ENCODE peak calls at places on chromosome 20, in four cellular contexts. One of them, this sample, is unnamed.

GRCh38 chr20:2899243-2899642 is 26.0 kb downstream of the PTPRA start:
- DNase-seq in astrocyte of the spinal cord: no peak
- DNase-seq in RWPE2: no peak
- DNase-seq in fibroblast of lung: no peak
- DNase-seq in this sample: no peak

GRCh38 chr20:17210983-17211382 is 15.9 kb upstream of the PCSK2 start:
- DNase-seq in astrocyte of the spinal cord: no peak
- DNase-seq in RWPE2: no peak
- DNase-seq in fibroblast of lung: peak
- DNase-seq in this sample: no peak

GRCh38 chr20:9878096-9878495 is 39.2 kb upstream of the PAK5 start:
- DNase-seq in astrocyte of the spinal cord: no peak
- DNase-seq in RWPE2: no peak
- DNase-seq in fibroblast of lung: no peak
- DNase-seq in this sample: no peak

GRCh38 chr20:17972121-17972520 is 3.3 kb downstream of the MGME1 start:
- DNase-seq in astrocyte of the spinal cord: peak
- DNase-seq in RWPE2: no peak
- DNase-seq in fibroblast of lung: no peak
- DNase-seq in this sample: no peak

GRCh38 chr20:40600441-40601235 is 88.4 kb downstream of the MAFB start:
- DNase-seq in astrocyte of the spinal cord: no peak
- DNase-seq in RWPE2: no peak
- DNase-seq in fibroblast of lung: no peak
- DNase-seq in this sample: no peak

GRCh38 chr20:20435453-20435852 is 67.5 kb downstream of the INSM1 start:
- DNase-seq in astrocyte of the spinal cord: no peak
- DNase-seq in RWPE2: no peak
- DNase-seq in fibroblast of lung: no peak
- DNase-seq in this sample: no peak

GRCh38 chr20:37475258-37475657 is 45.8 kb upstream of the NNAT start:
- DNase-seq in astrocyte of the spinal cord: no peak
- DNase-seq in RWPE2: peak
- DNase-seq in fibroblast of lung: no peak
- DNase-seq in this sample: no peak

GRCh38 chr20:35828434-35828833 is 56.6 kb downstream of the PHF20 start:
- DNase-seq in astrocyte of the spinal cord: peak
- DNase-seq in RWPE2: no peak
- DNase-seq in fibroblast of lung: no peak
- DNase-seq in this sample: no peak

GRCh38 chr20:52768649-52769048 is 203.5 kb upstream of the TSHZ2 start:
- DNase-seq in astrocyte of the spinal cord: no peak
- DNase-seq in RWPE2: no peak
- DNase-seq in fibroblast of lung: no peak
- DNase-seq in this sample: no peak

GRCh38 chr20:13338999-13339411 is 117.9 kb downstream of the ISM1 start:
- DNase-seq in astrocyte of the spinal cord: no peak
- DNase-seq in RWPE2: no peak
- DNase-seq in fibroblast of lung: no peak
- DNase-seq in this sample: no peak

GRCh38 chr20:19784511-19785172 is 26.6 kb downstream of the RIN2 start:
- DNase-seq in astrocyte of the spinal cord: peak
- DNase-seq in RWPE2: peak
- DNase-seq in fibroblast of lung: peak
- DNase-seq in this sample: peak

GRCh38 chr20:25139061-25139705 is 56.3 kb upstream of the ENTPD6 start:
- DNase-seq in astrocyte of the spinal cord: no peak
- DNase-seq in RWPE2: no peak
- DNase-seq in fibroblast of lung: no peak
- DNase-seq in this sample: no peak

GRCh38 chr20:9514461-9515210 is at the start of gene LAMP5:
- DNase-seq in astrocyte of the spinal cord: peak
- DNase-seq in RWPE2: peak
- DNase-seq in fibroblast of lung: peak
- DNase-seq in this sample: no peak

GRCh38 chr20:51884561-51884960 is 82.2 kb upstream of the SALL4 start:
- DNase-seq in astrocyte of the spinal cord: peak
- DNase-seq in RWPE2: no peak
- DNase-seq in fibroblast of lung: peak
- DNase-seq in this sample: no peak

GRCh38 chr20:61230166-61230565 is 21.9 kb upstream of the CDH4 start:
- DNase-seq in astrocyte of the spinal cord: no peak
- DNase-seq in RWPE2: peak
- DNase-seq in fibroblast of lung: no peak
- DNase-seq in this sample: no peak

GRCh38 chr20:37723668-37724067 is 29.8 kb downstream of the CTNNBL1 start:
- DNase-seq in astrocyte of the spinal cord: no peak
- DNase-seq in RWPE2: no peak
- DNase-seq in fibroblast of lung: no peak
- DNase-seq in this sample: no peak

GRCh38 chr20:62112368-62112767 is 9.9 kb upstream of the LSM14B start:
- DNase-seq in astrocyte of the spinal cord: no peak
- DNase-seq in RWPE2: no peak
- DNase-seq in fibroblast of lung: no peak
- DNase-seq in this sample: no peak

GRCh38 chr20:37885042-37885441 is 17.9 kb upstream of the VSTM2L start:
- DNase-seq in astrocyte of the spinal cord: no peak
- DNase-seq in RWPE2: no peak
- DNase-seq in fibroblast of lung: no peak
- DNase-seq in this sample: no peak

GRCh38 chr20:62776692-62777527 is 19.4 kb upstream of the MRGBP start:
- DNase-seq in astrocyte of the spinal cord: no peak
- DNase-seq in RWPE2: no peak
- DNase-seq in fibroblast of lung: no peak
- DNase-seq in this sample: no peak

GRCh38 chr20:40197744-40198143 is 491.3 kb downstream of the MAFB start:
- DNase-seq in astrocyte of the spinal cord: peak
- DNase-seq in RWPE2: no peak
- DNase-seq in fibroblast of lung: peak
- DNase-seq in this sample: no peak

GRCh38 chr20:61801857-61802442 is 263.7 kb downstream of the TAF4 start:
- DNase-seq in astrocyte of the spinal cord: no peak
- DNase-seq in RWPE2: no peak
- DNase-seq in fibroblast of lung: no peak
- DNase-seq in this sample: no peak

GRCh38 chr20:35690265-35690664 is 8.9 kb downstream of the NFS1 start:
- DNase-seq in astrocyte of the spinal cord: no peak
- DNase-seq in RWPE2: peak
- DNase-seq in fibroblast of lung: no peak
- DNase-seq in this sample: no peak

GRCh38 chr20:62150236-62150575 is 6.6 kb downstream of the SS18L1 start:
- DNase-seq in astrocyte of the spinal cord: no peak
- DNase-seq in RWPE2: peak
- DNase-seq in fibroblast of lung: no peak
- DNase-seq in this sample: no peak

GRCh38 chr20:13034115-13034514 is 25.3 kb downstream of the SPTLC3 start:
- DNase-seq in astrocyte of the spinal cord: no peak
- DNase-seq in RWPE2: no peak
- DNase-seq in fibroblast of lung: no peak
- DNase-seq in this sample: no peak

GRCh38 chr20:1320902-1321653 is 7.9 kb downstream of the SDCBP2 start:
- DNase-seq in astrocyte of the spinal cord: no peak
- DNase-seq in RWPE2: no peak
- DNase-seq in fibroblast of lung: no peak
- DNase-seq in this sample: no peak

GRCh38 chr20:25563876-25564275 is 21.5 kb downstream of the NINL start:
- DNase-seq in astrocyte of the spinal cord: no peak
- DNase-seq in RWPE2: no peak
- DNase-seq in fibroblast of lung: no peak
- DNase-seq in this sample: no peak

GRCh38 chr20:10642859-10643559 is 30.8 kb downstream of the JAG1 start:
- DNase-seq in astrocyte of the spinal cord: no peak
- DNase-seq in RWPE2: no peak
- DNase-seq in fibroblast of lung: peak
- DNase-seq in this sample: no peak

GRCh38 chr20:10093087-10093591 is 58.4 kb downstream of the ANKEF1 start:
- DNase-seq in astrocyte of the spinal cord: peak
- DNase-seq in RWPE2: peak
- DNase-seq in fibroblast of lung: peak
- DNase-seq in this sample: no peak

GRCh38 chr20:9081423-9081966 is 12.6 kb downstream of the PLCB4 start:
- DNase-seq in astrocyte of the spinal cord: no peak
- DNase-seq in RWPE2: no peak
- DNase-seq in fibroblast of lung: no peak
- DNase-seq in this sample: no peak

GRCh38 chr20:17960927-17961599 is 7.5 kb downstream of the SNX5 start:
- DNase-seq in astrocyte of the spinal cord: peak
- DNase-seq in RWPE2: no peak
- DNase-seq in fibroblast of lung: peak
- DNase-seq in this sample: no peak

GRCh38 chr20:8895472-8895871 is 173.4 kb upstream of the PLCB4 start:
- DNase-seq in astrocyte of the spinal cord: no peak
- DNase-seq in RWPE2: no peak
- DNase-seq in fibroblast of lung: no peak
- DNase-seq in this sample: no peak

GRCh38 chr20:19903168-19903676 is 113.9 kb upstream of the NAA20 start:
- DNase-seq in astrocyte of the spinal cord: peak
- DNase-seq in RWPE2: no peak
- DNase-seq in fibroblast of lung: peak
- DNase-seq in this sample: no peak

GRCh38 chr20:50513169-50514034 is 3.2 kb downstream of the PTPN1 start:
- DNase-seq in astrocyte of the spinal cord: peak
- DNase-seq in RWPE2: no peak
- DNase-seq in fibroblast of lung: peak
- DNase-seq in this sample: no peak

GRCh38 chr20:63090682-63091571 is 84.2 kb upstream of the BHLHE23 start:
- DNase-seq in astrocyte of the spinal cord: no peak
- DNase-seq in RWPE2: peak
- DNase-seq in fibroblast of lung: no peak
- DNase-seq in this sample: no peak

GRCh38 chr20:51495921-51496545 is 46.5 kb downstream of the NFATC2 start:
- DNase-seq in astrocyte of the spinal cord: no peak
- DNase-seq in RWPE2: peak
- DNase-seq in fibroblast of lung: no peak
- DNase-seq in this sample: no peak

GRCh38 chr20:44715495-44716308 is 533 bp downstream of the CCN5 start:
- DNase-seq in astrocyte of the spinal cord: no peak
- DNase-seq in RWPE2: peak
- DNase-seq in fibroblast of lung: no peak
- DNase-seq in this sample: no peak
- H3K4me3 ChIP-seq in astrocyte of the spinal cord: no peak
- H3K4me3 ChIP-seq in RWPE2: no peak
- H3K4me3 ChIP-seq in fibroblast of lung: no peak
- H3K4me3 ChIP-seq in this sample: no peak

GRCh38 chr20:34309691-34310090 is 6.5 kb upstream of the AHCY start:
- DNase-seq in astrocyte of the spinal cord: no peak
- DNase-seq in RWPE2: no peak
- DNase-seq in fibroblast of lung: no peak
- DNase-seq in this sample: no peak

GRCh38 chr20:34310481-34311117 is 7.4 kb upstream of the AHCY start:
- DNase-seq in astrocyte of the spinal cord: no peak
- DNase-seq in RWPE2: no peak
- DNase-seq in fibroblast of lung: no peak
- DNase-seq in this sample: no peak

GRCh38 chr20:34312024-34312460 is 8.9 kb upstream of the AHCY start:
- DNase-seq in astrocyte of the spinal cord: no peak
- DNase-seq in RWPE2: no peak
- DNase-seq in fibroblast of lung: no peak
- DNase-seq in this sample: no peak

GRCh38 chr20:34312544-34313217 is 9.5 kb upstream of the AHCY start:
- DNase-seq in astrocyte of the spinal cord: peak
- DNase-seq in RWPE2: peak
- DNase-seq in fibroblast of lung: peak
- DNase-seq in this sample: peak

GRCh38 chr20:34311118-34312023 is 8.2 kb upstream of the AHCY start:
- DNase-seq in astrocyte of the spinal cord: no peak
- DNase-seq in RWPE2: no peak
- DNase-seq in fibroblast of lung: no peak
- DNase-seq in this sample: no peak
- TF ChIP-seq CTCF in astrocyte of the spinal cord: peak
- TF ChIP-seq CTCF in RWPE2: no peak
- TF ChIP-seq CTCF in fibroblast of lung: peak
- TF ChIP-seq CTCF in this sample: peak

DNA sequence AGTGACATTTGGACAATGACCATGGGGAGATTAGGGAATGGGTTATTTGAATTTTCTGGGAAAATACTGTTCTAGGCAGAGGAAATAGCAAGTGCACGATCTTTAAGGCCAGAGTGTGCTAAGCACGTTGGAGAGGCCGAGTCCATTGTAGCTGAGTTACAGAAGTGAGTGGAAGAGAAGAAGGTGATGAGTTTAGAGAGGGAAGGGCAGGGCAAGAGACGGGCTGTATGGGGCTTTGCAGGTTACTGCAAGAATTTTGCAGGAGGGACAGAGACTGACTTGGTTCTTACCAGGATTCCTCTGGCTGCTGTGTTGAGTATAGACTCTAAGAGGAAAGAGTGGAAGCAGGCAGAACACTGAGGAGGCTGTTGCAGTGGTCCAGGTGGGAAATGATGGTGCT is 1.1 kb upstream of the NCOA3 start:
- DNase-seq in astrocyte of the spinal cord: no peak
- DNase-seq in RWPE2: peak
- DNase-seq in fibroblast of lung: no peak
- DNase-seq in this sample: no peak
- H3K4me3 ChIP-seq in astrocyte of the spinal cord: no peak
- H3K4me3 ChIP-seq in RWPE2: no peak
- H3K4me3 ChIP-seq in fibroblast of lung: peak
- H3K4me3 ChIP-seq in this sample: no peak

GRCh38 chr20:22861990-22862389 is 173.1 kb upstream of the SSTR4 start:
- DNase-seq in astrocyte of the spinal cord: no peak
- DNase-seq in RWPE2: peak
- DNase-seq in fibroblast of lung: no peak
- DNase-seq in this sample: no peak

GRCh38 chr20:22861231-22861980 is 173.7 kb upstream of the SSTR4 start:
- DNase-seq in astrocyte of the spinal cord: no peak
- DNase-seq in RWPE2: no peak
- DNase-seq in fibroblast of lung: no peak
- DNase-seq in this sample: no peak

GRCh38 chr20:22866757-22867425 is 168.2 kb upstream of the SSTR4 start:
- DNase-seq in astrocyte of the spinal cord: peak
- DNase-seq in RWPE2: no peak
- DNase-seq in fibroblast of lung: no peak
- DNase-seq in this sample: peak

GRCh38 chr20:22863881-22864280 is 171.2 kb upstream of the SSTR4 start:
- DNase-seq in astrocyte of the spinal cord: peak
- DNase-seq in RWPE2: no peak
- DNase-seq in fibroblast of lung: no peak
- DNase-seq in this sample: no peak

DNA sequence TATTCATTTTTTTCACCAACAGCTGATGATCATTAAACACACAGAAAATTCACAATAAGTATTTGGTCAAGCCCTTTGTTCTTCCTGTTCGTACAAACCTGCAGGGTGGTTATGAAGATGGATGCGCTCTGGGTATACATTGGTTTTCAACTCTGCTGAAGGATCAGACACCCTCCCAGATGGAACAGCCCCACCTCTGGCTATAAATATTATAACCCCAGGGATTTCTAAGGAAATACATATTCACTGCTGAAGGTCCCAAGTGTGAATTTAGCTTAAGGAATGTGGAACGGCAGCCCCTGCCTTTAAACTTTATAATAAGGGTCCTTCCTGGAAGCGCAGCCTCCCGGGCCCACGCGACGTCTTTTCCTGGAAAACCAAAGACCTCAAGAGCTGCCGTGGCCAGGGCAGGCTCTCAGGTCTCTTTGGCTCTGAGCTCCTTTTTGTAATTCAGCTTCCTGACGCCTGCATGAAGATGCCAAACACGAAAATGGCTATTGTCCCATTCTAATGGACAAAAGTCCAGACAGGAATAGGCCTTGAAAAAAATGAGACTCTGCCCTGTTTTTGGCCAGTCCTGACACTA is 172.4 kb upstream of the SSTR4 start:
- DNase-seq in astrocyte of the spinal cord: no peak
- DNase-seq in RWPE2: no peak
- DNase-seq in fibroblast of lung: no peak
- DNase-seq in this sample: no peak
- TF ChIP-seq CTCF in astrocyte of the spinal cord: no peak
- TF ChIP-seq CTCF in RWPE2: no peak
- TF ChIP-seq CTCF in fibroblast of lung: no peak
- TF ChIP-seq CTCF in this sample: no peak